ENCODE peak calls at places on chromosomes 7 and 10, in five cellular contexts. S is gastrocnemius medialis, W is GM23338, E is thyroid gland, L is psoas muscle. V is an unnamed sample.
A peak's percentile ranks its signal among the peaks of the same experiment; 100 is the strongest.

GRCh38 chr7:4683043-4683883 is 1.2 kb downstream of the FOXK1 start:
- DNase-seq in S (no peak), W (no peak), E (peak; percentile 22), L (no peak), V (peak; percentile 75)

GRCh38 chr10:123771877-123772644 is 105.9 kb downstream of the GPR26 start:
- DNase-seq in S (no peak), W (no peak), E (no peak), L (no peak), V (no peak)

GRCh38 chr10:29140991-29141390 is 147.9 kb upstream of the LYZL1 start:
- DNase-seq in S (no peak), W (peak; percentile 15), E (no peak), L (no peak), V (no peak)

GRCh38 chr10:48805411-48805810 is 120.7 kb downstream of the WDFY4 start:
- DNase-seq in S (no peak), W (no peak), E (no peak), L (no peak), V (no peak)

GRCh38 chr7:103651978-103652377 is 206.0 kb upstream of the SLC26A5 start:
- DNase-seq in S (no peak), W (peak; percentile 15), E (no peak), L (no peak), V (no peak)

GRCh38 chr7:918118-918425 is 36.4 kb downstream of the ADAP1 start:
- DNase-seq in S (no peak), W (no peak), E (no peak), L (peak; percentile 4), V (peak; percentile 41)

GRCh38 chr7:79786187-79786586 is 332.7 kb upstream of the MAGI2 start:
- DNase-seq in S (no peak), W (no peak), E (no peak), L (no peak), V (no peak)

GRCh38 chr7:27689045-27689877 is 26.6 kb upstream of the HIBADH start:
- DNase-seq in S (no peak), W (peak; percentile 82), E (no peak), L (no peak), V (no peak)

GRCh38 chr10:114420811-114421485 is 16.6 kb upstream of the AFAP1L2 start:
- DNase-seq in S (no peak), W (no peak), E (no peak), L (no peak), V (no peak)

GRCh38 chr10:71849461-71849908 is 1.6 kb downstream of the PSAP start:
- DNase-seq in S (no peak), W (no peak), E (no peak), L (no peak), V (no peak)

GRCh38 chr7:154412105-154412504 is 359.9 kb downstream of the DPP6 start:
- DNase-seq in S (no peak), W (no peak), E (no peak), L (no peak), V (no peak)

GRCh38 chr10:80410122-80410521 is 1.8 kb downstream of the PRXL2A start:
- DNase-seq in S (no peak), W (no peak), E (peak; percentile 14), L (no peak), V (no peak)

GRCh38 chr10:35564276-35564982 is 40.7 kb upstream of the GJD4 start:
- DNase-seq in S (no peak), W (no peak), E (no peak), L (no peak), V (no peak)

GRCh38 chr10:131170042-131170983 is 141.2 kb downstream of the TCERG1L start:
- DNase-seq in S (no peak), W (no peak), E (peak; percentile 87), L (no peak), V (peak; percentile 57)

GRCh38 chr7:142876236-142876960 is 9.1 kb downstream of the TRPV6 start:
- DNase-seq in S (no peak), W (no peak), E (no peak), L (no peak), V (peak; percentile 19)

GRCh38 chr7:831596-832291 is 532 bp upstream of the SUN1 start:
- DNase-seq in S (no peak), W (no peak), E (peak; percentile 50), L (no peak), V (no peak)

GRCh38 chr10:5800782-5801181 is 12.5 kb downstream of the GDI2 start:
- DNase-seq in S (no peak), W (no peak), E (no peak), L (no peak), V (no peak)

GRCh38 chr10:21084700-21085099 is 187.6 kb upstream of the NEBL start:
- DNase-seq in S (no peak), W (no peak), E (peak; percentile 76), L (no peak), V (no peak)

GRCh38 chr7:2566890-2567662 is 8.3 kb downstream of the IQCE start:
- DNase-seq in S (no peak), W (no peak), E (no peak), L (no peak), V (no peak)

GRCh38 chr10:119679480-119679829 is 28.3 kb downstream of the BAG3 start:
- DNase-seq in S (no peak), W (no peak), E (no peak), L (no peak), V (no peak)

GRCh38 chr10:119680668-119681070 is 29.5 kb downstream of the BAG3 start:
- DNase-seq in S (peak; percentile 56), W (no peak), E (no peak), L (peak; percentile 53), V (no peak)

GRCh38 chr10:119677126-119677525 is 25.9 kb downstream of the BAG3 start:
- DNase-seq in S (no peak), W (no peak), E (no peak), L (no peak), V (no peak)

GRCh38 chr10:119677904-119678755 is 26.9 kb downstream of the BAG3 start:
- DNase-seq in S (no peak), W (no peak), E (no peak), L (no peak), V (no peak)

DNA sequence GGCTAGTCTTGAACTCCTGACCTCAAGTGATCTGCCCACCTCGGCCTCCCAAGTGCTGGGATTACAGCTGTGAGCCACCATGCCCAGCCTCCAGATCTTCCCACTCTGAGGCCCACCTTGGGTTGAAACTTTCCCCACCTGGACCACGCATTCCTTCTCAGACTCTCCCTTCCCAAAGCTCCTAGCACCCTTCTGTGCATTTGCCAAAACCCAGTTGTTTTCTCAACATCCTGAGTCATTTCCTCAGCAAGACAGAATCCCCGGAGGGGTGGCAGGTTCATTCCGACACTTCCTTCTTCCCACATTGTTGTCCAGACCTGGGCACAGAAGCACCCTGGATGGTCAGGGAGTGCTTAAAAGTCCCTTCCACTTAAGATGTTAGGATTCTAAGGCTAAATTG is 28.9 kb downstream of the BAG3 start:
- DNase-seq in S (no peak), W (no peak), E (no peak), L (no peak), V (no peak)
- H3K4me1 ChIP-seq in S (peaks cover 74% of the 10 kb centered on the region), W (no peaks in the 10 kb centered on the region), E (peaks cover 23% of the 10 kb centered on the region), L (peaks cover 65% of the 10 kb centered on the region), V (peaks cover 51% of the 10 kb centered on the region)

DNA sequence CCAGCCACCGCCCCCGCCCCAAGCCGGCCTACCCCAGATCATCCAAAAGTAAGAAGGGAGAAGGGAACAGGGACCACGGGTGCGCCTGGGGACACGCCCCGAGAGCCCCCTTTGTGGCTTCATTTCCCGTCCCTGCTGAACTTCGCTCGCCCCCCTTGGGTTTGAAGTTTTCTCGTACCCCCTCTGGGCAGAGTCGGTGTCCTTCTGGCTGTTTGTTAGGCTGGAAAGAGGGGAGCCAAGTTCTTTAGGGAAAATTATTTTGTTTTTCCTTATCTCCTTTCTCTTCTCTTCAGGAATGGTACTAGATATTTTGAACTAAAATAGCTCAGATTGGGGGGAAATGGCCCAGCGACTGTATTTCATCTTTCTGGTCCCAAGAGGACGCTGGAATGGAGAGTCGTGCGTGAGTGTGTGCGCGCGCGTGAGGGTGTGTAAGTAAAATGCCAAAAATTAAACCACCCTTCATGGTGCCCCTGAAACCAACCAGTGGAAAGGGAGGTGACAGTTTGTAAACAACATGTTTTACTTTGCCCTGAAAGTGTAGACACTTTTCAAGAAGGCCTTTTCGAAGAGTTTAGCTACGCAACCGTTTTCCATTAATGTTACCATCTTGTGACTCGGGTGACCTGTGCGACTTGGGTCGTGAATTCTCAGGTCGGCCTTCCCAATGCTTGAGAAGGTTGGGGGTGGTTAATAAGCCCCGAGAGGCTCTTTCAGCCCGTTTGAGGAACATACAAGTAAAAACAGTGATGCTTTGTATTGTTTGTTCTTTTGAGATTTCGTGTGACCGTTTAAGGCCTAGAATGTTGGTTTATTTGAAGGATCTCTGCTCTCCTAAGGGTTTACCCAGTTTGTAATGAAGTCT is 694 bp downstream of the RBM20 start:
- DNase-seq in S (no peak), W (no peak), E (no peak), L (no peak), V (no peak)
- H3K27ac ChIP-seq in S (peak overlapping the region; percentile 88), W (no peak overlapping the region), E (no peak overlapping the region), L (peak overlapping the region; percentile 96), V (peak overlapping the region; percentile 57)

GRCh38 chr7:55532150-55532917 is 40.0 kb downstream of the VOPP1 start:
- DNase-seq in S (peak; percentile 31), W (no peak), E (no peak), L (no peak), V (no peak)

GRCh38 chr7:55534916-55535636 is 37.2 kb downstream of the VOPP1 start:
- DNase-seq in S (no peak), W (no peak), E (no peak), L (no peak), V (no peak)

GRCh38 chr7:55533050-55533728 is 39.1 kb downstream of the VOPP1 start:
- DNase-seq in S (peak; percentile 29), W (no peak), E (no peak), L (no peak), V (no peak)

GRCh38 chr7:55534262-55534915 is 37.9 kb downstream of the VOPP1 start:
- DNase-seq in S (peak; percentile 36), W (no peak), E (no peak), L (no peak), V (peak; percentile 59)

DNA sequence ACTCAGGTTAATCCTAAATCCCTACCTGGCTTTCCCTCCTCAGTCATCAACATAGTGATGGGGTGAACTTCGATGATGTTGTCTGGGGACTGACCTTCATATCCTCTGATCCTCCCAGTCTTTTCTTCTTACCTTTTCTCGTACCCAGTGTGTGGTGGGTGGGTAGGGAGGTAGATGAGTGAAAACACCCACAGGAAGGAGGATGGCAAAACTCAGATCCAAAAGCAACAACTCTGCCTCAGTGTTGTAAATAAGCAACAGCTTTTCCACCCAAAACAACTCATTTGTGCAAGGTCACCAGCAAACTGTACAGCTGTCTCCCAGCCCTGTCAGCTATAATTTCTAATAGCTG is 38.6 kb downstream of the VOPP1 start:
- DNase-seq in S (no peak), W (no peak), E (no peak), L (no peak), V (no peak)
- H3K4me3 ChIP-seq in S (no peak overlapping the region), W (no peak overlapping the region), E (no peak overlapping the region), L (no peak overlapping the region), V (no peak overlapping the region)

GRCh38 chr10:3054183-3054815 is 13.0 kb upstream of the PFKP start:
- DNase-seq in S (no peak), W (peak; percentile 8), E (no peak), L (no peak), V (no peak)

GRCh38 chr10:3053145-3053544 is 14.2 kb upstream of the PFKP start:
- DNase-seq in S (no peak), W (no peak), E (no peak), L (no peak), V (no peak)

GRCh38 chr10:3054816-3055202 is 12.5 kb upstream of the PFKP start:
- DNase-seq in S (no peak), W (no peak), E (no peak), L (no peak), V (no peak)

GRCh38 chr10:3057946-3058345 is 9.4 kb upstream of the PFKP start:
- DNase-seq in S (no peak), W (no peak), E (no peak), L (no peak), V (no peak)

GRCh38 chr10:3056280-3057037 is 10.9 kb upstream of the PFKP start:
- DNase-seq in S (no peak), W (no peak), E (no peak), L (no peak), V (no peak)
- H3K4me1 ChIP-seq in S (no peaks in the 10 kb centered on the region), W (peaks cover 2% of the 10 kb centered on the region), E (peaks cover 12% of the 10 kb centered on the region), L (no peaks in the 10 kb centered on the region), V (peaks cover 5% of the 10 kb centered on the region)

V was measured in tibial artery.